ENCODE peak calls at places on chromosome 12, in six cellular contexts. D is NCI-H2171 treated with DMSO at 0.1 percent for 48 hours; Y is endothelial cell; O is stimulated activated CD4-positive, alpha-beta T cell treated with anti-CD3 and anti-CD28 coated beads, Interleukin-4, amount 100 ng/mL, for 24 hours; V is activated naive CD4-positive, alpha-beta T cell treated with Interleukin-2 at 50 U/mL for 16 hours; U is sigmoid colon. W is an unnamed sample.

GRCh38 chr12:124917135-124917840 is 2.8 kb upstream of the UBC start:
- DNase-seq in O (peak; percentile 94), V (peak; percentile 93), D (no peak), Y (peak; percentile 87), U (peak; percentile 100), W (peak; percentile 100)

GRCh38 chr12:70640901-70641300 is 3.7 kb upstream of the PTPRB start:
- DNase-seq in D (no peak), V (no peak), O (no peak), Y (no peak), U (no peak), W (no peak)

GRCh38 chr12:93839076-93839475 is 161.9 kb downstream of the CRADD start:
- DNase-seq in U (no peak), O (no peak), D (no peak), Y (no peak), V (no peak), W (peak; percentile 30)

GRCh38 chr12:120468846-120469449 is 600 bp downstream of the SRSF9 start:
- DNase-seq in O (peak; percentile 54), U (peak; percentile 66), V (peak; percentile 55), Y (peak; percentile 57), D (peak; percentile 57), W (peak; percentile 5)

GRCh38 chr12:131929530-131930456 is 717 bp downstream of the PUS1 start:
- DNase-seq in D (peak; percentile 14), U (peak; percentile 68), O (peak; percentile 38), Y (peak; percentile 41), V (peak; percentile 46), W (no peak)

GRCh38 chr12:53991077-53991460 is 6.1 kb downstream of the HOXC10 start:
- DNase-seq in Y (no peak), O (no peak), D (no peak), V (no peak), U (no peak), W (no peak)

GRCh38 chr12:107436376-107436775 is 249.2 kb upstream of the PWP1 start:
- DNase-seq in Y (no peak), D (no peak), O (no peak), V (no peak), U (no peak), W (peak; percentile 83)

GRCh38 chr12:12724421-12725085 is 7.4 kb downstream of the CDKN1B start:
- DNase-seq in U (no peak), D (peak; percentile 8), Y (no peak), V (no peak), O (peak; percentile 30), W (no peak)

GRCh38 chr12:117525766-117526165 is 164.3 kb upstream of the NOS1 start:
- DNase-seq in D (no peak), U (no peak), Y (no peak), O (no peak), V (no peak), W (no peak)

GRCh38 chr12:96297504-96297903 is 102.7 kb downstream of the CDK17 start:
- DNase-seq in Y (no peak), V (no peak), D (no peak), U (no peak), O (no peak), W (no peak)

GRCh38 chr12:94186461-94187237 is 38.3 kb downstream of the PLXNC1 start:
- DNase-seq in O (no peak), V (no peak), U (peak; percentile 75), D (peak; percentile 19), Y (peak; percentile 67), W (no peak)

GRCh38 chr12:88839486-88839885 is 259.2 kb upstream of the KITLG start:
- DNase-seq in U (no peak), V (no peak), D (no peak), Y (no peak), O (no peak), W (no peak)

GRCh38 chr12:108667349-108667748 is 33.7 kb upstream of the SELPLG start:
- DNase-seq in D (no peak), U (no peak), V (no peak), Y (no peak), O (no peak), W (no peak)

GRCh38 chr12:89179983-89180382 is 172.3 kb downstream of the DUSP6 start:
- DNase-seq in V (no peak), U (peak; percentile 82), O (no peak), Y (no peak), D (no peak), W (peak; percentile 100)

GRCh38 chr12:4535092-4535491 is 3.6 kb upstream of the RAD51AP1 start:
- DNase-seq in Y (no peak), U (no peak), V (no peak), O (no peak), D (peak; percentile 8), W (no peak)

GRCh38 chr12:1853716-1854115 is 33.4 kb downstream of the LRTM2 start:
- DNase-seq in Y (no peak), V (no peak), U (no peak), O (no peak), D (no peak), W (no peak)

GRCh38 chr12:56046027-56046780 is 4.5 kb downstream of the RPS26 start:
- DNase-seq in D (no peak), Y (no peak), V (no peak), U (no peak), O (no peak), W (no peak)

GRCh38 chr12:45721954-45722353 is 7.6 kb upstream of the ARID2 start:
- DNase-seq in Y (no peak), D (no peak), O (no peak), U (no peak), V (no peak), W (no peak)

GRCh38 chr12:5135126-5135525 is 91.4 kb downstream of the KCNA5 start:
- DNase-seq in Y (no peak), U (no peak), D (no peak), O (no peak), V (no peak), W (no peak)

GRCh38 chr12:66819587-66819986 is 140.7 kb upstream of the GRIP1 start:
- DNase-seq in U (no peak), D (no peak), O (no peak), Y (no peak), V (no peak), W (no peak)

GRCh38 chr12:32399373-32400113 is at the start of gene FGD4:
- DNase-seq in O (peak; percentile 53), Y (peak; percentile 81), V (peak; percentile 49), U (peak; percentile 87), D (peak; percentile 91), W (peak; percentile 96)

GRCh38 chr12:38720661-38721060 is 184.7 kb downstream of the CPNE8 start:
- DNase-seq in O (no peak), V (no peak), U (no peak), D (no peak), Y (no peak), W (no peak)

GRCh38 chr12:124796303-124796957 is 67.2 kb downstream of the SCARB1 start:
- DNase-seq in O (no peak), U (no peak), D (no peak), V (no peak), Y (no peak), W (no peak)

GRCh38 chr12:2933586-2933985 is 25.6 kb upstream of the TEAD4 start:
- DNase-seq in Y (no peak), U (no peak), D (no peak), V (no peak), O (no peak), W (no peak)

GRCh38 chr12:57864811-57865751 is 18.6 kb upstream of the CTDSP2 start:
- DNase-seq in D (peak; percentile 81), Y (peak; percentile 68), U (peak; percentile 91), O (peak; percentile 72), V (peak; percentile 74), W (peak; percentile 81)

GRCh38 chr12:73220951-73221350 is 948.8 kb downstream of the TRHDE start:
- DNase-seq in O (no peak), Y (no peak), V (no peak), D (no peak), U (no peak), W (peak; percentile 68)

GRCh38 chr12:112546339-112546738 is 127.6 kb downstream of the PTPN11 start:
- DNase-seq in D (no peak), U (no peak), O (no peak), V (no peak), Y (no peak), W (no peak)

GRCh38 chr12:119249441-119249840 is 70.7 kb downstream of the HSPB8 start:
- DNase-seq in U (no peak), D (no peak), O (no peak), Y (no peak), V (no peak), W (no peak)

GRCh38 chr12:16225692-16226091 is 51.8 kb downstream of the SLC15A5 start:
- DNase-seq in D (no peak), Y (no peak), O (no peak), V (no peak), U (no peak), W (no peak)

GRCh38 chr12:131195796-131196195 is 242.1 kb downstream of the ADGRD1 start:
- DNase-seq in O (no peak), D (no peak), V (no peak), U (no peak), Y (no peak), W (no peak)

GRCh38 chr12:27279836-27280235 is 35.8 kb downstream of the STK38L start:
- DNase-seq in Y (no peak), U (no peak), V (no peak), D (no peak), O (no peak), W (no peak)

GRCh38 chr12:63958876-63959275 is 114.4 kb downstream of the SRGAP1 start:
- DNase-seq in D (no peak), U (no peak), O (no peak), V (no peak), Y (no peak), W (no peak)

GRCh38 chr12:53061404-53062010 is 11.6 kb downstream of the TNS2 start:
- DNase-seq in D (peak; percentile 84), Y (no peak), O (no peak), V (no peak), U (peak; percentile 72), W (peak; percentile 69)